ENCODE peak calls at places on chromosomes 1 and 21, in four cellular contexts. M is psoas muscle, Q is coronary artery, O is left ventricle myocardium inferior. T is an unnamed sample.

GRCh38 chr1:25795227-25795626 is 4.8 kb upstream of the SELENON start:
- DNase-seq in M (no peak), Q (no peak), O (no peak), T (no peak)

GRCh38 chr21:24590261-24590660 is 1017.0 kb downstream of the MRPL39 start:
- DNase-seq in M (no peak), Q (no peak), O (no peak), T (no peak)

GRCh38 chr1:202343652-202344349 is 2.1 kb upstream of the UBE2T start:
- DNase-seq in M (no peak), Q (no peak), O (no peak), T (no peak)

GRCh38 chr1:226904772-226905171 is 34.4 kb downstream of the PSEN2 start:
- DNase-seq in M (no peak), Q (no peak), O (no peak), T (no peak)

GRCh38 chr1:49059087-49059486 is 282.4 kb upstream of the BEND5 start:
- DNase-seq in M (no peak), Q (no peak), O (no peak), T (no peak)

GRCh38 chr1:71653952-71654351 is 573.1 kb upstream of the ZRANB2 start:
- DNase-seq in M (no peak), Q (no peak), O (no peak), T (no peak)

GRCh38 chr1:27045973-27046558 is 33.4 kb upstream of the TENT5B start:
- DNase-seq in M (peak), Q (no peak), O (peak), T (peak)

GRCh38 chr1:5994713-5995621 is 2.7 kb upstream of the NPHP4 start:
- DNase-seq in M (peak), Q (no peak), O (peak), T (no peak)

GRCh38 chr1:55727010-55727409 is 511.8 kb upstream of the USP24 start:
- DNase-seq in M (no peak), Q (no peak), O (no peak), T (peak)

DNA sequence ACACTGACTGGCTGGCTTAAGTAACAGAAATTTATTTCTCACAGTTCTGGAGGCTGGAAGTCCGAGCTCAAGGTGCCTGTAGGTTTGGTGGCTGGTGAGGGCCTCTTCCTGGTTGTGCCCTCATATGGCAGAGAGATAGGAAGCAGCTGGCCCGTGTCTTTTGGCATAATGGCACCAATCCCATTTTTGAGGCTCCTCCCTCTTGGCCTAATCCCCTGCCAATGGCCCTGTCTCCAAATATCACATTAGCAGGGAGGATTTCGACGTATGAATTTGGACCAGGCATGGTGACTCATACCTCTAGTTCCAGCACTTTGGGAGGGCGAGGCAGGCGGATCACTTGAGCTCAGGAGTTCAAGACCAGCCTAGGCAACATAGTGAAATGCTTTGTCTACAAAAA is 37.4 kb downstream of the AGPAT3 start:
- DNase-seq in M (no peak), Q (no peak), O (no peak), T (no peak)
- H3K27ac ChIP-seq in M (peak), Q (no peak), O (peak), T (no peak)

GRCh38 chr1:82451191-82451590 is 650.5 kb downstream of the ADGRL2 start:
- DNase-seq in M (no peak), Q (no peak), O (no peak), T (no peak)

GRCh38 chr1:82452096-82452495 is 651.4 kb downstream of the ADGRL2 start:
- DNase-seq in M (no peak), Q (no peak), O (no peak), T (no peak)

GRCh38 chr1:82454431-82454830 is 653.7 kb downstream of the ADGRL2 start:
- DNase-seq in M (no peak), Q (no peak), O (no peak), T (no peak)

GRCh38 chr1:82453511-82454185 is 652.9 kb downstream of the ADGRL2 start:
- DNase-seq in M (no peak), Q (no peak), O (no peak), T (no peak)

GRCh38 chr1:82455342-82455741 is 654.6 kb downstream of the ADGRL2 start:
- DNase-seq in M (no peak), Q (no peak), O (no peak), T (no peak)
- H3K27ac ChIP-seq in M (no peak), Q (no peak), O (no peak), T (no peak)

GRCh38 chr1:223763881-223764280 is 51.5 kb downstream of the CAPN2 start:
- DNase-seq in M (no peak), Q (no peak), O (no peak), T (no peak)

GRCh38 chr1:223770621-223771315 is 58.4 kb downstream of the CAPN2 start:
- DNase-seq in M (no peak), Q (no peak), O (no peak), T (no peak)

GRCh38 chr1:223761416-223761815 is 49.1 kb downstream of the CAPN2 start:
- DNase-seq in M (no peak), Q (no peak), O (no peak), T (no peak)

GRCh38 chr1:223765036-223765718 is 52.8 kb downstream of the CAPN2 start:
- DNase-seq in M (peak), Q (peak), O (peak), T (no peak)

DNA sequence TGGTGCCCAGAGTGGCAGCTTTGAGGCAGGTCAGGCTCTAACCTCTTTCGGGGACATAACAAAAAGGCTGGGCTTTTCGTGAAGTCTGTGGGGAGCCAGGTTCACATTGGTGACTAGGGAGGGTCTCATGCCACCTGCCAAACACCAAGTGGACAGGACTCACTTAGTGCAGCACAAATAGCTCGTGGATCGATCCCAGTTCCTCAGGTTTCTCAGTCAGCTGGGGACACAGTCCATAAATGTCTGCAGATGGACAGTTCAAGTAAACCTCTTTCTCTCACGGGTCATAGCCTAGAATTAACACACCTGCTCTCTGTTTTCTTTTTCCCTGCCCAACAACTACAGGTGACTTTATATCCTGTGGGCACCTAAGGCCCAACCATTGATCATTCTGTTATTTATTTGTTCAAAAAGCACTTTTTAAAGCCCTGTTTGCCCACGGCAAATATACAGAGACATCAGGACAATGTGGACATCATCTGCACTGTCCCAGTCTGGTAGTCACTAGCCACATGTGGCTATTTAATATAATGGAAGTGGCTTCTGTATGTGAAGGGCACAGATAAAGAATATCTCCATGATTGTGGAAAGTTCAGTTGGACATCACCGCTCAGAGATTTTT is 53.5 kb downstream of the CAPN2 start:
- DNase-seq in M (no peak), Q (peak), O (no peak), T (no peak)
- H3K27ac ChIP-seq in M (no peak), Q (no peak), O (peak), T (no peak)

DNA sequence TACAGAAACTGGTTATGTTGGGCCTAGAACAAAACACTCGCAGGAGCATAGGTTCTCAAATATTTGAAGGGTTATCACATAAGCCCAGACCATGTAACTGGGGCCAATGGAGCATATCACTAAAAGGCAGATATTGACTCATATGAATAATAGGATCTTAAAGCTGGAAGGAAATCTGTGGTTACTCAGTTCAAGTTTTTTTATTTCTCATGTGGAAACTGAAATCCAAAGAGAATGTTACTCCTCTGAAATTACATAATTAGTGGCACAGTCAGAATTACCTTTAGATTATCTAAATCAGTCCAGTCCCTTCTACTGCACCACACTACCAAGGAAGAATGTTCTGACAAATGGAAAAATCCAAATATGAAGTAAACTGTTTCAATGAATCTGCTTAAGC is 12.0 kb downstream of the SLAMF8 start:
- DNase-seq in M (no peak), Q (no peak), O (no peak), T (no peak)
- H3K27ac ChIP-seq in M (no peak), Q (no peak), O (no peak), T (no peak)

GRCh38 chr21:43585924-43586411 is 73.3 kb downstream of the HSF2BP start:
- DNase-seq in M (no peak), Q (peak), O (no peak), T (peak)
- H3K27ac ChIP-seq in M (peak), Q (peak), O (peak), T (peak)

GRCh38 chr1:151069103-151069486 is 1.5 kb upstream of the GABPB2 start:
- DNase-seq in M (no peak), Q (no peak), O (no peak), T (no peak)
- H3K27ac ChIP-seq in M (peak), Q (peak), O (peak), T (no peak)